ENCODE peak calls at places on chromosomes 13 and 19, in ten cellular contexts. Q, V, R, Y, S, J, X, T, B and Z are unnamed samples. For H3K4me1, the result is how much of the 10 kb centered on the place peaks cover.

GRCh38 chr13:113544071-113544891 is 40.3 kb upstream of the TFDP1 start:
- DNase-seq in B (no peak), Y (no peak), R (no peak), S (peak), J (no peak), Q (no peak), V (no peak), T (peak), X (no peak), Z (no peak)

GRCh38 chr19:29492761-29493160 is 33.0 kb upstream of the VSTM2B start:
- DNase-seq in B (no peak), R (no peak), Q (no peak), Y (no peak), J (no peak), V (no peak), T (no peak), S (no peak), X (no peak), Z (no peak)

GRCh38 chr19:33558846-33559245 is 37.3 kb upstream of the PEPD start:
- DNase-seq in V (no peak), Q (no peak), T (no peak), J (no peak), Y (no peak), S (no peak), B (no peak), R (no peak), X (no peak), Z (no peak)

GRCh38 chr13:30652746-30653145 is 35.0 kb downstream of the USPL1 start:
- DNase-seq in R (no peak), Q (no peak), Y (no peak), B (no peak), T (no peak), V (no peak), J (no peak), X (no peak), S (no peak), Z (no peak)

GRCh38 chr13:65638572-65639168 is 1591.5 kb downstream of the PCDH9 start:
- DNase-seq in J (no peak), S (no peak), Q (no peak), R (no peak), Y (no peak), V (peak), X (no peak), T (no peak), B (no peak), Z (peak)

GRCh38 chr13:107574517-107575215 is 640.7 kb downstream of the LIG4 start:
- DNase-seq in R (no peak), T (no peak), X (no peak), S (no peak), Y (no peak), J (no peak), B (no peak), Q (no peak), V (no peak), Z (no peak)

GRCh38 chr13:74978596-74978995 is 503.4 kb downstream of the TBC1D4 start:
- DNase-seq in X (no peak), V (no peak), R (no peak), Y (no peak), J (no peak), S (no peak), Q (no peak), T (no peak), B (no peak), Z (no peak)

GRCh38 chr13:98972627-98973026 is 5.2 kb downstream of the DOCK9 start:
- DNase-seq in Q (no peak), Y (no peak), B (no peak), T (no peak), S (no peak), V (no peak), J (no peak), X (no peak), R (no peak), Z (no peak)

GRCh38 chr13:93183302-93183701 is 43.3 kb upstream of the GPC6 start:
- DNase-seq in Q (no peak), B (no peak), X (no peak), T (no peak), Y (no peak), R (no peak), J (no peak), V (no peak), S (no peak), Z (no peak)

GRCh38 chr19:53112286-53112685 is 9.1 kb upstream of the ZNF160 start:
- DNase-seq in Y (no peak), R (no peak), S (no peak), Q (no peak), J (no peak), T (no peak), X (no peak), V (no peak), B (no peak), Z (no peak)

GRCh38 chr19:17026706-17027427 is at the start of gene CPAMD8:
- DNase-seq in T (no peak), Q (no peak), B (peak), R (no peak), V (no peak), S (no peak), X (no peak), Y (no peak), J (no peak), Z (no peak)

GRCh38 chr19:4455742-4456565 is 1.6 kb downstream of the UBXN6 start:
- DNase-seq in J (no peak), T (peak), B (peak), R (peak), Q (peak), Y (no peak), X (peak), V (no peak), S (no peak), Z (peak)

GRCh38 chr13:43528992-43529391 is 257.8 kb downstream of the ENOX1 start:
- DNase-seq in R (no peak), J (no peak), T (no peak), Y (no peak), Q (no peak), X (no peak), S (no peak), V (no peak), B (no peak), Z (no peak)

GRCh38 chr13:80962855-80963254 is 621.9 kb upstream of the SPRY2 start:
- DNase-seq in V (no peak), Q (no peak), T (no peak), S (no peak), B (no peak), R (no peak), J (no peak), X (no peak), Y (no peak), Z (no peak)

GRCh38 chr13:29743229-29743786 is 107.1 kb downstream of the UBL3 start:
- DNase-seq in T (peak), X (no peak), B (peak), J (no peak), Q (peak), R (peak), S (no peak), V (no peak), Y (no peak), Z (no peak)

GRCh38 chr19:51808333-51808986 is 13.5 kb downstream of the FPR3 start:
- DNase-seq in Q (no peak), J (no peak), X (no peak), B (peak), Y (no peak), T (no peak), R (no peak), V (peak), S (no peak), Z (no peak)
- H3K4me3 ChIP-seq in Q (no peak), J (no peak), X (no peak), B (no peak), Y (no peak), T (no peak), R (no peak), V (no peak), S (no peak), Z (no peak)

DNA sequence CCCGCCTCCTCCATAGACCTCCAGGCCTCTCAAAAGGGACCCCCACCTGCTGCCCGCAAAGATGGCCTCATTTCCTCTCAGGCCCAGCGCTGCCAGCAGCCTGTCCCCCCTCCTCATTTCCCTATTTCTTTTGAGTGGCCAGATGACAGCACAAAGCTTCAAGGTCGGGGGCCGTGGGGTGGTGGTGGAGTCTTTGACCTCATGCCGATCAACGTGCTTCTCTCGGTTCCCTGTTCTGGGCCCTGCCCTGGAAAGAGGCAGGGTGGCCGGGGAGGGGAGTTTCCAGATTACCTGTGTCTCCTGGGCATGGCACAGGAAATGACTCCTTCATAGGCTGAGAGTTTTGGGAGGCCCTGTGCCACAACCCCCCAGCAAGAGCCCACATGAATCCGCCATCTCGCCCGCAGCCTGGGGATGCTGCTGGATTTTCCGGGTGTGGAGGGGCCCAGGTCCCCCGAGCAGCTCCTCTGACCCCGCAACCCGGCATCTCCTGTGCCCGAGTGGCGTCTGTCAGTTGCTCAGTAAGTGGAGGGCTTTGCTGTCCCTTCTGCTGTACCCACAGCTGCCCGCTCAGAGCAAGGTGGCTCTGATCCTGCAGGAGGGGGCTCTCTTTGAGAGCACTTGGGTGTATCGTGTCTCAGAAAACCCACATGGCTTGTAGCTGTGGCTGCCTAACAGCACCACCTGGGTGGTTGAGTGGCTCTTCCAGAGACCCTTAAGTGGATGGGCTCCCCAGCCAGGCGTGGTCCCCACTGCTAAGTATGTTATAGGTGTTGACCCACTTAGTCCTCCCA is 139.4 kb downstream of the SIPA1L3 start:
- DNase-seq in X (no peak), V (no peak), T (no peak), Q (peak), Y (no peak), B (no peak), S (no peak), R (no peak), J (no peak), Z (no peak)
- H3K4me1 ChIP-seq in X (under half), V (under half), T (under half), Q (under half), Y (under half), B (under half), S (under half), R (under half), J (under half), Z (under half)

DNA sequence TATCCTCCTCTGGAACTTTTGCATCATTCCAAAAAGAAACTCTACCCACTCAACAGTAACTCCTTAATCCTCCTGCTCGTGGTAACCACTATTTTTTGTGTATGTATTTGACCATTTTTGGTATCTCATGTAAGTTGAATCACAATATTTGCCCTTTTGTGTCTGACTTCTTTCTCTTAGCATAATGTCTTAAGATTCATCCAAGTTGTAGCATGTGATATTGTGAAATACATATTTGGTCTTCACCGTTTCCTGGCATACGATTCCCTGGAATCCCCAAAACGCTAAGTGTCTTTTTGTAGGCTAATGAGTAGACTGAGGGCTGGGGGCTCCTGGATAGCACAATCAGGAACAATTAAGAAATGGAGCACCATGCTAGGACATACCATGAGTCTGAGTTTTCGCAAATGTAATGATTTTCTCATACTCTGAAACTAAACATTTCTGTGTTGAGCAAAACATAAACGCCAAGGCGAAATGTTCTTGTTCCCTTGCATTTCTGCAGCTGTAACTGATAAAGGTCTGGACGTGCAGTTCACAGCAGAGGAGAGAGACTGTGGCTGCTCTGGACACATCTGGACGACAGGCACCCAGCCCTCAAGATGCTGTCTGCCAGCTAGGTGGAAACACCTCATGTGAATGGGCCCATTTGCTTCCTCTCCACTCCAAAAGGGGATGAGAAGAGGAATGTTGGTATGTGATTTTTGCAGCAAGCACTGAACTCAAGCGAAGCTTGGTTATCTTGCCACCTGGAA is 38.4 kb downstream of the BRD4 start:
- DNase-seq in R (no peak), T (no peak), V (no peak), X (no peak), J (no peak), S (no peak), B (no peak), Y (no peak), Q (no peak), Z (no peak)
- H3K4me3 ChIP-seq in R (no peak), T (no peak), V (no peak), X (no peak), J (no peak), S (no peak), B (no peak), Y (no peak), Q (no peak), Z (no peak)

GRCh38 chr13:110290811-110291210 is 16.1 kb downstream of the COL4A1 start:
- DNase-seq in J (no peak), S (no peak), Y (no peak), X (no peak), T (no peak), V (no peak), B (no peak), R (no peak), Q (no peak), Z (no peak)
- H3K4me1 ChIP-seq in J (under half), S (under half), Y (under half), X (under half), T (under half), V (under half), B (half or more), R (under half), Q (under half), Z (under half)

GRCh38 chr19:50477751-50478515 is 1.3 kb upstream of the GARIN5A start:
- DNase-seq in T (no peak), Y (no peak), V (no peak), R (no peak), B (no peak), S (no peak), J (no peak), Q (no peak), X (no peak), Z (no peak)
- H3K4me3 ChIP-seq in T (no peak), Y (no peak), V (peak), R (no peak), B (no peak), S (peak), J (no peak), Q (no peak), X (no peak), Z (no peak)

GRCh38 chr13:97238432-97238831 is 16.3 kb downstream of the MBNL2 start:
- DNase-seq in J (no peak), T (no peak), Q (no peak), V (no peak), B (no peak), Y (no peak), R (no peak), S (no peak), X (no peak), Z (no peak)
- H3K4me1 ChIP-seq in J (under half), T (under half), Q (half or more), V (half or more), B (half or more), Y (half or more), R (half or more), S (under half), X (half or more), Z (under half)